ENCODE peak calls at places on chromosome 3, in seven cellular contexts. One of them, this sample, is unnamed.

GRCh38 chr3:61821823-61822251 is 260.5 kb downstream of the PTPRG start:
- DNase-seq in body of pancreas: no peak
- DNase-seq in mammary epithelial cell: peak; percentile 32
- DNase-seq in HFF-Myc: peak; percentile 52
- DNase-seq in omental fat pad: no peak
- DNase-seq in MCF 10A: peak; percentile 46
- DNase-seq in GM20000: no peak
- DNase-seq in this sample: no peak

GRCh38 chr3:9870978-9871377 is 9.1 kb downstream of the CIDEC start:
- DNase-seq in mammary epithelial cell: peak; percentile 57
- DNase-seq in GM20000: no peak
- DNase-seq in body of pancreas: no peak
- DNase-seq in HFF-Myc: peak; percentile 51
- DNase-seq in MCF 10A: peak; percentile 47
- DNase-seq in omental fat pad: no peak
- DNase-seq in this sample: no peak

GRCh38 chr3:129989391-129989790 is 14.9 kb downstream of the TRH start:
- DNase-seq in GM20000: no peak
- DNase-seq in HFF-Myc: no peak
- DNase-seq in MCF 10A: no peak
- DNase-seq in mammary epithelial cell: no peak
- DNase-seq in body of pancreas: no peak
- DNase-seq in omental fat pad: no peak
- DNase-seq in this sample: no peak

GRCh38 chr3:50237133-50237651 is 1.2 kb downstream of the GNAI2 start:
- DNase-seq in body of pancreas: no peak
- DNase-seq in mammary epithelial cell: peak; percentile 41
- DNase-seq in omental fat pad: no peak
- DNase-seq in GM20000: no peak
- DNase-seq in MCF 10A: peak; percentile 46
- DNase-seq in HFF-Myc: no peak
- DNase-seq in this sample: no peak

GRCh38 chr3:38006031-38006430 is 15.4 kb downstream of the VILL start:
- DNase-seq in body of pancreas: no peak
- DNase-seq in mammary epithelial cell: no peak
- DNase-seq in GM20000: no peak
- DNase-seq in MCF 10A: no peak
- DNase-seq in omental fat pad: no peak
- DNase-seq in HFF-Myc: no peak
- DNase-seq in this sample: no peak

GRCh38 chr3:53139833-53140574 is 9.8 kb upstream of the RFT1 start:
- DNase-seq in MCF 10A: no peak
- DNase-seq in HFF-Myc: no peak
- DNase-seq in mammary epithelial cell: no peak
- DNase-seq in omental fat pad: no peak
- DNase-seq in GM20000: no peak
- DNase-seq in body of pancreas: no peak
- DNase-seq in this sample: no peak

GRCh38 chr3:16789344-16790100 is 95.2 kb upstream of the PLCL2 start:
- DNase-seq in MCF 10A: no peak
- DNase-seq in body of pancreas: no peak
- DNase-seq in mammary epithelial cell: no peak
- DNase-seq in omental fat pad: no peak
- DNase-seq in HFF-Myc: no peak
- DNase-seq in GM20000: no peak
- DNase-seq in this sample: no peak

GRCh38 chr3:138260636-138261035 is 69.0 kb downstream of the NME9 start:
- DNase-seq in MCF 10A: no peak
- DNase-seq in omental fat pad: no peak
- DNase-seq in mammary epithelial cell: no peak
- DNase-seq in body of pancreas: no peak
- DNase-seq in GM20000: no peak
- DNase-seq in HFF-Myc: no peak
- DNase-seq in this sample: no peak

GRCh38 chr3:184320099-184320445 is 5.7 kb downstream of the EIF4G1 start:
- DNase-seq in omental fat pad: peak; percentile 85
- DNase-seq in MCF 10A: peak; percentile 99
- DNase-seq in HFF-Myc: peak; percentile 87
- DNase-seq in mammary epithelial cell: peak; percentile 90
- DNase-seq in GM20000: no peak
- DNase-seq in body of pancreas: peak; percentile 98
- DNase-seq in this sample: peak; percentile 98

GRCh38 chr3:167684389-167684993 is 30.7 kb upstream of the WDR49 start:
- DNase-seq in body of pancreas: peak; percentile 52
- DNase-seq in omental fat pad: no peak
- DNase-seq in HFF-Myc: peak; percentile 45
- DNase-seq in MCF 10A: peak; percentile 78
- DNase-seq in mammary epithelial cell: peak; percentile 42
- DNase-seq in GM20000: peak; percentile 38
- DNase-seq in this sample: peak; percentile 84

GRCh38 chr3:174397848-174398247 is 461.3 kb upstream of the NAALADL2 start:
- DNase-seq in mammary epithelial cell: peak; percentile 31
- DNase-seq in HFF-Myc: peak; percentile 14
- DNase-seq in MCF 10A: peak; percentile 23
- DNase-seq in omental fat pad: no peak
- DNase-seq in GM20000: no peak
- DNase-seq in body of pancreas: no peak
- DNase-seq in this sample: no peak

GRCh38 chr3:194140520-194141414 is 4.8 kb downstream of the HES1 start:
- DNase-seq in MCF 10A: peak; percentile 75
- DNase-seq in body of pancreas: peak; percentile 63
- DNase-seq in mammary epithelial cell: peak; percentile 65
- DNase-seq in HFF-Myc: no peak
- DNase-seq in omental fat pad: no peak
- DNase-seq in GM20000: peak; percentile 70
- DNase-seq in this sample: peak; percentile 86

GRCh38 chr3:15941958-15942357 is 144.2 kb upstream of the ANKRD28 start:
- DNase-seq in GM20000: no peak
- DNase-seq in HFF-Myc: no peak
- DNase-seq in body of pancreas: no peak
- DNase-seq in mammary epithelial cell: no peak
- DNase-seq in omental fat pad: no peak
- DNase-seq in MCF 10A: no peak
- DNase-seq in this sample: no peak

GRCh38 chr3:101509811-101510210 is 3.2 kb downstream of the SENP7 start:
- DNase-seq in MCF 10A: peak; percentile 37
- DNase-seq in HFF-Myc: no peak
- DNase-seq in mammary epithelial cell: peak; percentile 31
- DNase-seq in omental fat pad: no peak
- DNase-seq in body of pancreas: no peak
- DNase-seq in GM20000: no peak
- DNase-seq in this sample: no peak

GRCh38 chr3:69065318-69065964 is 13.3 kb upstream of the TMF1 start:
- DNase-seq in MCF 10A: no peak
- DNase-seq in omental fat pad: no peak
- DNase-seq in mammary epithelial cell: no peak
- DNase-seq in body of pancreas: no peak
- DNase-seq in HFF-Myc: no peak
- DNase-seq in GM20000: no peak
- DNase-seq in this sample: no peak

GRCh38 chr3:133097214-133097613 is 59.0 kb downstream of the TMEM108 start:
- DNase-seq in GM20000: no peak
- DNase-seq in MCF 10A: no peak
- DNase-seq in HFF-Myc: no peak
- DNase-seq in mammary epithelial cell: peak; percentile 32
- DNase-seq in omental fat pad: no peak
- DNase-seq in body of pancreas: no peak
- DNase-seq in this sample: no peak

GRCh38 chr3:193982258-193982659 is 153.7 kb upstream of the HES1 start:
- DNase-seq in GM20000: no peak
- DNase-seq in omental fat pad: peak; percentile 77
- DNase-seq in HFF-Myc: no peak
- DNase-seq in mammary epithelial cell: peak; percentile 61
- DNase-seq in body of pancreas: no peak
- DNase-seq in MCF 10A: peak; percentile 98
- DNase-seq in this sample: peak; percentile 61

GRCh38 chr3:177553586-177553985 is 356.3 kb upstream of the TBL1XR1 start:
- DNase-seq in omental fat pad: no peak
- DNase-seq in mammary epithelial cell: no peak
- DNase-seq in HFF-Myc: no peak
- DNase-seq in body of pancreas: no peak
- DNase-seq in MCF 10A: no peak
- DNase-seq in GM20000: no peak
- DNase-seq in this sample: no peak

GRCh38 chr3:124535306-124535705 is 194.9 kb upstream of the UMPS start:
- DNase-seq in HFF-Myc: no peak
- DNase-seq in omental fat pad: no peak
- DNase-seq in GM20000: no peak
- DNase-seq in body of pancreas: no peak
- DNase-seq in MCF 10A: no peak
- DNase-seq in mammary epithelial cell: no peak
- DNase-seq in this sample: no peak

GRCh38 chr3:178405456-178405970 is 130.7 kb upstream of the KCNMB2 start:
- DNase-seq in mammary epithelial cell: no peak
- DNase-seq in MCF 10A: no peak
- DNase-seq in omental fat pad: no peak
- DNase-seq in GM20000: no peak
- DNase-seq in body of pancreas: no peak
- DNase-seq in HFF-Myc: no peak
- DNase-seq in this sample: no peak

GRCh38 chr3:134630506-134630905 is 20.3 kb downstream of the KY start:
- DNase-seq in mammary epithelial cell: no peak
- DNase-seq in body of pancreas: no peak
- DNase-seq in HFF-Myc: no peak
- DNase-seq in omental fat pad: no peak
- DNase-seq in MCF 10A: no peak
- DNase-seq in GM20000: no peak
- DNase-seq in this sample: no peak

GRCh38 chr3:51709004-51709420 is 2.1 kb downstream of the GRM2 start:
- DNase-seq in MCF 10A: no peak
- DNase-seq in mammary epithelial cell: no peak
- DNase-seq in GM20000: no peak
- DNase-seq in body of pancreas: peak; percentile 10
- DNase-seq in HFF-Myc: no peak
- DNase-seq in omental fat pad: no peak
- DNase-seq in this sample: no peak

GRCh38 chr3:188061133-188061532 is 92.8 kb upstream of the LPP start:
- DNase-seq in GM20000: no peak
- DNase-seq in mammary epithelial cell: peak; percentile 59
- DNase-seq in HFF-Myc: peak; percentile 66
- DNase-seq in body of pancreas: no peak
- DNase-seq in MCF 10A: peak; percentile 66
- DNase-seq in omental fat pad: no peak
- DNase-seq in this sample: peak; percentile 72
- TF ChIP-seq CTCF in GM20000: no peak
- TF ChIP-seq CTCF in mammary epithelial cell: peak; percentile 1
- TF ChIP-seq CTCF in HFF-Myc: peak; percentile 11
- TF ChIP-seq CTCF in body of pancreas: no peak
- TF ChIP-seq CTCF in MCF 10A: no peak
- TF ChIP-seq CTCF in omental fat pad: no peak
- TF ChIP-seq CTCF in this sample: peak; percentile 22

DNA sequence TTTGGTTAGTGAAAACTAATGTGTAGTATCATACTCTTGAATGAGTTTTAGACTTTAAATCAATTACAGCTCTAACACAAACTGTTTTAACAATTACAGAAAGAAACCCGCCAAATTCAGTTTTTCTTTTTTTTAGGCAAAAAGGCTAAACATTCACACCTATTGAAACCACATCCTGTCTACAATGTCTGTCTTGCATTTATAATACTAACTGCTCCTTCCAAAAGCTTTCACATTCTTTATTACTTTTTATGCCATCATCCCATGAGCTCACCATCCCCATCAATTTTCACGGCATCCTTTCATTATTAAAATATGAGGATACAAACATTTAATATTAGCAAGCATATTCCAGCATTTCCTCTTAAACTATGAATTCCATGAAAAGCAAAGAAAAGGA is 593.3 kb downstream of the FOXP1 start:
- DNase-seq in mammary epithelial cell: no peak
- DNase-seq in HFF-Myc: no peak
- DNase-seq in MCF 10A: no peak
- DNase-seq in GM20000: no peak
- DNase-seq in omental fat pad: no peak
- DNase-seq in body of pancreas: no peak
- DNase-seq in this sample: no peak
- TF ChIP-seq CTCF in mammary epithelial cell: no peak
- TF ChIP-seq CTCF in HFF-Myc: no peak
- TF ChIP-seq CTCF in MCF 10A: no peak
- TF ChIP-seq CTCF in GM20000: no peak
- TF ChIP-seq CTCF in omental fat pad: no peak
- TF ChIP-seq CTCF in body of pancreas: no peak
- TF ChIP-seq CTCF in this sample: no peak

DNA sequence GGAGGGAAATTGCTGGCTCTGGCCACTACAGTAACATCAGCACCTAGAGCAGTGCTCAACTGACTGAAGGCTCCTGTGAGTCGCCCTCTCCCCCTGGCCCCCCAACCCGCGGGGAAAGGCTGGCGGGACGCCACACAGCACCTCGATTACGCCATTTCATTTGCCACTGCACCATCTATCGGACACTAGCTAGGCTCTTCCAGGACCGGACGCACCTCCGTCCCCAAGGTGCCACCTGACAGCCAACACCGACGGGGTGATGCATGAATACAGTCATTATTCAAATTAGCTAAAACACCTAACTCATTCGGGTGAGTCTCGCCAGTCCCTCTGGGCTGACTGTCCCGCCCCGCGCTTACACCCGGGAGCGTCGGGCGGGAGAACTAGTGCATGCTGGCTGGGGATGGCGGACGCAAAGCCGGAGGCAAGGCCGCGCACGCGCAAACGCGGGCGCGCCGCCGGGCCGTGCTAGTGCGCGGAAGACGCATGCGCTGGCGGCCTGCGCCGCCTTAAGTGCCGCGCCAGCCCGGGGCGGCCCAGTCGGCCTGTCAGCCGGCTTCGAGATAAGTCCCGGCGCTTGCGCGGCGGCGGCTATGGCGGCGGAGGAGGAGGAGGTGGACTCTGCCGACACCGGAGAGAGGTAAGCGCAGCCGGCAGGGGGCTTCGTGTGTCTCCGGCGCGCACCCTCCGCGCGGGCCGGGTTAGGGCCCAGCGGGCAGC is at the start of gene ABHD5:
- DNase-seq in body of pancreas: peak; percentile 92
- DNase-seq in HFF-Myc: peak; percentile 72
- DNase-seq in GM20000: peak; percentile 96
- DNase-seq in omental fat pad: peak; percentile 57
- DNase-seq in MCF 10A: peak; percentile 93
- DNase-seq in mammary epithelial cell: peak; percentile 95
- DNase-seq in this sample: peak; percentile 86
- TF ChIP-seq CTCF in body of pancreas: peak; percentile 30
- TF ChIP-seq CTCF in HFF-Myc: no peak
- TF ChIP-seq CTCF in GM20000: peak; percentile 15
- TF ChIP-seq CTCF in omental fat pad: no peak
- TF ChIP-seq CTCF in MCF 10A: peak; percentile 17
- TF ChIP-seq CTCF in mammary epithelial cell: peak; percentile 29
- TF ChIP-seq CTCF in this sample: no peak

GRCh38 chr3:113136071-113136470 is 75.3 kb upstream of the BOC start:
- DNase-seq in HFF-Myc: no peak
- DNase-seq in omental fat pad: no peak
- DNase-seq in MCF 10A: peak; percentile 53
- DNase-seq in mammary epithelial cell: peak; percentile 17
- DNase-seq in body of pancreas: no peak
- DNase-seq in GM20000: no peak
- DNase-seq in this sample: no peak
- TF ChIP-seq CTCF in HFF-Myc: peak; percentile 37
- TF ChIP-seq CTCF in omental fat pad: no peak
- TF ChIP-seq CTCF in MCF 10A: peak; percentile 32
- TF ChIP-seq CTCF in mammary epithelial cell: peak; percentile 61
- TF ChIP-seq CTCF in body of pancreas: peak; percentile 79
- TF ChIP-seq CTCF in GM20000: peak; percentile 9
- TF ChIP-seq CTCF in this sample: peak; percentile 15